ENCODE peak calls at places on chromosomes 13 and 19, in six cellular contexts. E is GM12891, A is H1, R is GM12878, G is SK-N-SH, U is K562. T is an unnamed sample.

GRCh38 chr13:96991072-96991471 is 3.2 kb downstream of the OXGR1 start:
- DNase-seq in E (no peak), A (no peak), R (no peak), G (no peak), U (no peak), T (no peak)

GRCh38 chr13:39590466-39591036 is 12.4 kb downstream of the LHFPL6 start:
- DNase-seq in E (no peak), A (no peak), R (no peak), G (no peak), U (no peak), T (no peak)

GRCh38 chr13:93535256-93535655 is 308.6 kb downstream of the GPC6 start:
- DNase-seq in E (no peak), A (no peak), R (no peak), G (no peak), U (no peak), T (no peak)

GRCh38 chr19:5339470-5339949 is 1.1 kb downstream of the PTPRS start:
- DNase-seq in E (no peak), A (no peak), R (no peak), G (peak; percentile 79), U (no peak), T (no peak)

GRCh38 chr19:34984287-34984686 is 15.8 kb upstream of the GRAMD1A start:
- DNase-seq in E (no peak), A (no peak), R (no peak), G (no peak), U (no peak), T (no peak)

GRCh38 chr13:39734952-39735351 is 79.5 kb downstream of the COG6 start:
- DNase-seq in E (no peak), A (no peak), R (no peak), G (no peak), U (no peak), T (no peak)

GRCh38 chr13:111662895-111663294 is 342.5 kb downstream of the TEX29 start:
- DNase-seq in E (no peak), A (no peak), R (no peak), G (no peak), U (no peak), T (no peak)

GRCh38 chr13:31064636-31065035 is 97.1 kb downstream of the HSPH1 start:
- DNase-seq in E (no peak), A (no peak), R (no peak), G (no peak), U (no peak), T (no peak)

GRCh38 chr13:30319703-30320102 is 12.4 kb upstream of the KATNAL1 start:
- DNase-seq in E (no peak), A (no peak), R (no peak), G (no peak), U (no peak), T (no peak)

GRCh38 chr13:47603365-47603764 is 397.7 kb downstream of the SUCLA2 start:
- DNase-seq in E (no peak), A (no peak), R (no peak), G (no peak), U (no peak), T (no peak)

GRCh38 chr13:93714171-93714570 is 487.6 kb downstream of the GPC6 start:
- DNase-seq in E (no peak), A (no peak), R (no peak), G (no peak), U (no peak), T (no peak)

GRCh38 chr13:96967248-96967745 is 27.0 kb downstream of the OXGR1 start:
- DNase-seq in E (no peak), A (no peak), R (no peak), G (no peak), U (peak; percentile 61), T (no peak)

GRCh38 chr13:91725646-91726045 is 327.2 kb downstream of the GPC5 start:
- DNase-seq in E (no peak), A (no peak), R (no peak), G (no peak), U (no peak), T (no peak)

GRCh38 chr19:18536475-18536874 is 6.9 kb downstream of the FKBP8 start:
- DNase-seq in E (no peak), A (no peak), R (no peak), G (no peak), U (no peak), T (no peak)

GRCh38 chr19:4990306-4990705 is 21.4 kb downstream of the KDM4B start:
- DNase-seq in E (no peak), A (no peak), R (no peak), G (peak; percentile 7), U (no peak), T (no peak)

GRCh38 chr13:101649490-101650126 is 197.1 kb downstream of the ITGBL1 start:
- DNase-seq in E (no peak), A (no peak), R (no peak), G (no peak), U (no peak), T (no peak)

GRCh38 chr13:94346261-94347019 is 133.0 kb downstream of the DCT start:
- DNase-seq in E (no peak), A (no peak), R (no peak), G (no peak), U (no peak), T (no peak)

GRCh38 chr13:30796132-30796832 is 60.9 kb downstream of the ALOX5AP start:
- DNase-seq in E (no peak), A (no peak), R (peak; percentile 45), G (no peak), U (no peak), T (no peak)

GRCh38 chr19:12187625-12188024 is 24.7 kb downstream of the ZNF136 start:
- DNase-seq in E (no peak), A (no peak), R (no peak), G (no peak), U (no peak), T (no peak)

GRCh38 chr13:40340368-40341085 is 325.9 kb downstream of the FOXO1 start:
- DNase-seq in E (no peak), A (no peak), R (no peak), G (no peak), U (no peak), T (no peak)

GRCh38 chr13:97809576-97809975 is 143.9 kb upstream of the IPO5 start:
- DNase-seq in E (no peak), A (no peak), R (no peak), G (no peak), U (no peak), T (no peak)

DNA sequence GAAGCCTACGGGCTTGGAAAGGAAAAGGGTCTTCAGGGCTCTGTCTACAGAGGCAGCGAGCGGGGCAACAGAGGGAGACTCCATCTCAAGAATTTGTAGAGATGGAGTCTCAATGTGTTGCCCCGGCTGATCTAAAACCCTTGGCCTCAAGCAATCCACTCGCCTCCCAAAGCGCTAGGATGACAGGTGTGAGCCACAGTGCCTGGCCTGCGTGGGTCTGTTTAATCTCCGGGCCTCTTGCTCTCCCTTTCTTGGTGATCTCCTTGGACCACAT is 8.1 kb downstream of the RPS9 start:
- DNase-seq in E (no peak), A (no peak), R (no peak), G (no peak), U (peak; percentile 51), T (no peak)
- TF ChIP-seq TAF1 in E (no peak), A (no peak), R (no peak), G (no peak), U (no peak), T (no peak)

DNA sequence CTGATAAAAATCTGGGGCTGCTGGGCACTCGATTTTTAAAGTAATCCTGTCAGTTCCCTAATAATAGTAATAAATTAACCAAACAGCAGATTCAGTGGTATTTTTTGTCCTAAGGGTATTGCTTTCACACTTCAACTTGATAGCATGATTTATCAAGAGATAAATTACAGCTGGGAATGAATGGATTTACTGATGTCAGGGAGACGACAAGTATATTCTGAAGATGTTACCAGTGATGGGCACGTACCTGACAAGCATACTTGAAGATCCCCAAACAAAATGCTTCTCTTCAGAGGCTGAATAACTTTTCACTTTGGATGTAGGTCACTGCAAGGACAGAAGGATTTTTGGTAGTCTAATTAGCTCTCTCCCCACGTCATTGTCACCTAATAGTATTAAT is 82.0 kb downstream of the OLFM4 start:
- DNase-seq in E (no peak), A (no peak), R (no peak), G (no peak), U (no peak), T (no peak)
- TF ChIP-seq TAF1 in E (no peak), A (no peak), R (no peak), G (no peak), U (no peak), T (no peak)

GRCh38 chr13:35791191-35791902 is 314.9 kb upstream of the MAB21L1 start:
- DNase-seq in E (no peak), A (no peak), R (no peak), G (no peak), U (no peak), T (no peak)

GRCh38 chr13:35785563-35786327 is 309.3 kb upstream of the MAB21L1 start:
- DNase-seq in E (no peak), A (no peak), R (no peak), G (peak; percentile 46), U (no peak), T (no peak)

GRCh38 chr13:35787937-35788336 is 311.4 kb upstream of the MAB21L1 start:
- DNase-seq in E (no peak), A (no peak), R (no peak), G (peak; percentile 36), U (no peak), T (no peak)

GRCh38 chr13:35793823-35794222 is 317.3 kb upstream of the MAB21L1 start:
- DNase-seq in E (no peak), A (no peak), R (no peak), G (no peak), U (no peak), T (no peak)

GRCh38 chr13:35789335-35790166 is 313.1 kb upstream of the MAB21L1 start:
- DNase-seq in E (no peak), A (no peak), R (no peak), G (no peak), U (peak; percentile 9), T (no peak)
- TF ChIP-seq TAF1 in E (no peak), A (no peak), R (no peak), G (no peak), U (no peak), T (no peak)

DNA sequence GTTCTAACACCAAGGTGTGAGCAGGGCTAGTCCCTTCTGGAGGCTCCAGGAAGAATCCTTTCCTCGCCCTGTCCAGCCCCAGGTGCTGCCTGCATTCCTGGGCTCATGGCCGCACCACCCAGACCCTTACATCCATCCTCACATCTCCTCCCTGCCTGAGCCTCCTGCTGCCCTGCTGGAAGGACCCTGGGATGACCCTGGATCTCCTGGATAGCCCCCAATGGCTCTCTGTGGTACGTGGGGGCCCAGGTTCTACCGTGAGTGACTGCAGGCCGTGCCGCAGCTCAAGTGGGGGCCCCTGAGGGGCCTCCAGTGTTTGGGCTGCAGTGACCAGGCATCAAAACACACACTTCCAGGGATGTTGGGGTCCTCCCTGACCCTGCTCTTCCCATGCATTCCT is 8.3 kb upstream of the MCF2L start:
- DNase-seq in E (no peak), A (no peak), R (no peak), G (no peak), U (no peak), T (no peak)
- TF ChIP-seq TAF1 in E (no peak), A (no peak), R (no peak), G (no peak), U (no peak), T (no peak)

GRCh38 chr13:69155136-69155535 is 952.5 kb upstream of the ATXN8OS start:
- DNase-seq in E (no peak), A (no peak), R (no peak), G (no peak), U (no peak), T (no peak)
- TF ChIP-seq TAF1 in E (no peak), A (no peak), R (no peak), G (no peak), U (no peak), T (no peak)

T was measured in GM12892.